ENCODE peak calls at places on chromosomes 6 and 20, in ten cellular contexts. One of them, this sample, is unnamed.
A peak's percentile ranks its signal among the peaks of the same experiment; 100 is the strongest.

GRCh38 chr20:24738981-24739633 is 210.0 kb upstream of the CST7 start:
- DNase-seq in heart left ventricle: no peak
- DNase-seq in HCT116: no peak
- DNase-seq in right lobe of liver: no peak
- DNase-seq in sigmoid colon: no peak
- DNase-seq in adrenal gland: no peak
- DNase-seq in endothelial cell of umbilical vein: no peak
- DNase-seq in breast epithelium: no peak
- DNase-seq in uterus: no peak
- DNase-seq in stomach: no peak
- DNase-seq in this sample: no peak

GRCh38 chr6:6684365-6684833 is 95.9 kb downstream of the LY86 start:
- DNase-seq in heart left ventricle: no peak
- DNase-seq in HCT116: no peak
- DNase-seq in right lobe of liver: peak; percentile 40
- DNase-seq in sigmoid colon: no peak
- DNase-seq in adrenal gland: no peak
- DNase-seq in endothelial cell of umbilical vein: no peak
- DNase-seq in breast epithelium: no peak
- DNase-seq in uterus: no peak
- DNase-seq in stomach: no peak
- DNase-seq in this sample: no peak

GRCh38 chr20:33352258-33353012 is 48.9 kb downstream of the CDK5RAP1 start:
- DNase-seq in heart left ventricle: no peak
- DNase-seq in HCT116: no peak
- DNase-seq in right lobe of liver: no peak
- DNase-seq in sigmoid colon: no peak
- DNase-seq in adrenal gland: no peak
- DNase-seq in endothelial cell of umbilical vein: no peak
- DNase-seq in breast epithelium: no peak
- DNase-seq in uterus: no peak
- DNase-seq in stomach: no peak
- DNase-seq in this sample: no peak

GRCh38 chr20:47708953-47709833 is 76.1 kb downstream of the SULF2 start:
- DNase-seq in heart left ventricle: no peak
- DNase-seq in HCT116: no peak
- DNase-seq in right lobe of liver: no peak
- DNase-seq in sigmoid colon: no peak
- DNase-seq in adrenal gland: no peak
- DNase-seq in endothelial cell of umbilical vein: no peak
- DNase-seq in breast epithelium: no peak
- DNase-seq in uterus: no peak
- DNase-seq in stomach: no peak
- DNase-seq in this sample: no peak

GRCh38 chr6:153121311-153121710 is 9.8 kb downstream of the RGS17 start:
- DNase-seq in heart left ventricle: no peak
- DNase-seq in HCT116: no peak
- DNase-seq in right lobe of liver: no peak
- DNase-seq in sigmoid colon: no peak
- DNase-seq in adrenal gland: no peak
- DNase-seq in endothelial cell of umbilical vein: no peak
- DNase-seq in breast epithelium: no peak
- DNase-seq in uterus: no peak
- DNase-seq in stomach: no peak
- DNase-seq in this sample: no peak

GRCh38 chr6:145829102-145829501 is 14.5 kb upstream of the FBXO30 start:
- DNase-seq in heart left ventricle: peak; percentile 6
- DNase-seq in HCT116: no peak
- DNase-seq in right lobe of liver: peak; percentile 83
- DNase-seq in sigmoid colon: no peak
- DNase-seq in adrenal gland: no peak
- DNase-seq in endothelial cell of umbilical vein: no peak
- DNase-seq in breast epithelium: no peak
- DNase-seq in uterus: no peak
- DNase-seq in stomach: no peak
- DNase-seq in this sample: no peak

GRCh38 chr20:33176101-33176500 is 8.1 kb downstream of the BPIFA2 start:
- DNase-seq in heart left ventricle: no peak
- DNase-seq in HCT116: no peak
- DNase-seq in right lobe of liver: no peak
- DNase-seq in sigmoid colon: no peak
- DNase-seq in adrenal gland: no peak
- DNase-seq in endothelial cell of umbilical vein: no peak
- DNase-seq in breast epithelium: no peak
- DNase-seq in uterus: no peak
- DNase-seq in stomach: no peak
- DNase-seq in this sample: no peak

GRCh38 chr20:5887386-5887785 is 62.9 kb downstream of the TRMT6 start:
- DNase-seq in heart left ventricle: no peak
- DNase-seq in HCT116: no peak
- DNase-seq in right lobe of liver: no peak
- DNase-seq in sigmoid colon: no peak
- DNase-seq in adrenal gland: no peak
- DNase-seq in endothelial cell of umbilical vein: no peak
- DNase-seq in breast epithelium: no peak
- DNase-seq in uterus: no peak
- DNase-seq in stomach: no peak
- DNase-seq in this sample: no peak

GRCh38 chr20:1341561-1342265 is 12.8 kb upstream of the SDCBP2 start:
- DNase-seq in heart left ventricle: no peak
- DNase-seq in HCT116: no peak
- DNase-seq in right lobe of liver: no peak
- DNase-seq in sigmoid colon: no peak
- DNase-seq in adrenal gland: no peak
- DNase-seq in endothelial cell of umbilical vein: peak; percentile 66
- DNase-seq in breast epithelium: no peak
- DNase-seq in uterus: no peak
- DNase-seq in stomach: no peak
- DNase-seq in this sample: no peak

GRCh38 chr20:10371467-10371866 is 62.6 kb downstream of the MKKS start:
- DNase-seq in heart left ventricle: no peak
- DNase-seq in HCT116: no peak
- DNase-seq in right lobe of liver: no peak
- DNase-seq in sigmoid colon: no peak
- DNase-seq in adrenal gland: no peak
- DNase-seq in endothelial cell of umbilical vein: no peak
- DNase-seq in breast epithelium: no peak
- DNase-seq in uterus: no peak
- DNase-seq in stomach: no peak
- DNase-seq in this sample: no peak

GRCh38 chr6:3490622-3490980 is 33.8 kb upstream of the SLC22A23 start:
- DNase-seq in heart left ventricle: no peak
- DNase-seq in HCT116: no peak
- DNase-seq in right lobe of liver: no peak
- DNase-seq in sigmoid colon: no peak
- DNase-seq in adrenal gland: no peak
- DNase-seq in endothelial cell of umbilical vein: no peak
- DNase-seq in breast epithelium: no peak
- DNase-seq in uterus: no peak
- DNase-seq in stomach: no peak
- DNase-seq in this sample: no peak

GRCh38 chr20:17895641-17896246 is 72.8 kb downstream of the SNX5 start:
- DNase-seq in heart left ventricle: peak; percentile 76
- DNase-seq in HCT116: no peak
- DNase-seq in right lobe of liver: no peak
- DNase-seq in sigmoid colon: peak; percentile 84
- DNase-seq in adrenal gland: peak; percentile 65
- DNase-seq in endothelial cell of umbilical vein: peak; percentile 73
- DNase-seq in breast epithelium: peak; percentile 69
- DNase-seq in uterus: peak; percentile 81
- DNase-seq in stomach: no peak
- DNase-seq in this sample: no peak

GRCh38 chr6:43877463-43878126 is 107.6 kb downstream of the VEGFA start:
- DNase-seq in heart left ventricle: no peak
- DNase-seq in HCT116: no peak
- DNase-seq in right lobe of liver: no peak
- DNase-seq in sigmoid colon: no peak
- DNase-seq in adrenal gland: no peak
- DNase-seq in endothelial cell of umbilical vein: no peak
- DNase-seq in breast epithelium: no peak
- DNase-seq in uterus: no peak
- DNase-seq in stomach: no peak
- DNase-seq in this sample: no peak

GRCh38 chr6:125794342-125795137 is 3.8 kb downstream of the NCOA7 start:
- DNase-seq in heart left ventricle: no peak
- DNase-seq in HCT116: no peak
- DNase-seq in right lobe of liver: no peak
- DNase-seq in sigmoid colon: no peak
- DNase-seq in adrenal gland: no peak
- DNase-seq in endothelial cell of umbilical vein: no peak
- DNase-seq in breast epithelium: no peak
- DNase-seq in uterus: no peak
- DNase-seq in stomach: no peak
- DNase-seq in this sample: no peak

GRCh38 chr6:108876929-108877775 is 28.9 kb downstream of the ARMC2 start:
- DNase-seq in heart left ventricle: peak; percentile 83
- DNase-seq in HCT116: no peak
- DNase-seq in right lobe of liver: no peak
- DNase-seq in sigmoid colon: peak; percentile 94
- DNase-seq in adrenal gland: peak; percentile 96
- DNase-seq in endothelial cell of umbilical vein: no peak
- DNase-seq in breast epithelium: peak; percentile 51
- DNase-seq in uterus: peak; percentile 77
- DNase-seq in stomach: peak; percentile 55
- DNase-seq in this sample: no peak

GRCh38 chr20:34532751-34533150 is 16.5 kb downstream of the DYNLRB1 start:
- DNase-seq in heart left ventricle: no peak
- DNase-seq in HCT116: no peak
- DNase-seq in right lobe of liver: peak; percentile 42
- DNase-seq in sigmoid colon: peak; percentile 37
- DNase-seq in adrenal gland: no peak
- DNase-seq in endothelial cell of umbilical vein: no peak
- DNase-seq in breast epithelium: no peak
- DNase-seq in uterus: no peak
- DNase-seq in stomach: no peak
- DNase-seq in this sample: no peak
- H3K36me3 ChIP-seq in heart left ventricle: peaks cover 89% of the 10 kb centered on the region
- H3K36me3 ChIP-seq in HCT116: peaks cover 14% of the 10 kb centered on the region
- H3K36me3 ChIP-seq in right lobe of liver: peaks cover 33% of the 10 kb centered on the region
- H3K36me3 ChIP-seq in sigmoid colon: peaks cover 75% of the 10 kb centered on the region
- H3K36me3 ChIP-seq in adrenal gland: peaks cover 77% of the 10 kb centered on the region
- H3K36me3 ChIP-seq in endothelial cell of umbilical vein: peaks cover 59% of the 10 kb centered on the region
- H3K36me3 ChIP-seq in breast epithelium: no peaks in the 10 kb centered on the region
- H3K36me3 ChIP-seq in uterus: no peaks in the 10 kb centered on the region
- H3K36me3 ChIP-seq in stomach: peaks cover 48% of the 10 kb centered on the region
- H3K36me3 ChIP-seq in this sample: peaks cover 53% of the 10 kb centered on the region

DNA sequence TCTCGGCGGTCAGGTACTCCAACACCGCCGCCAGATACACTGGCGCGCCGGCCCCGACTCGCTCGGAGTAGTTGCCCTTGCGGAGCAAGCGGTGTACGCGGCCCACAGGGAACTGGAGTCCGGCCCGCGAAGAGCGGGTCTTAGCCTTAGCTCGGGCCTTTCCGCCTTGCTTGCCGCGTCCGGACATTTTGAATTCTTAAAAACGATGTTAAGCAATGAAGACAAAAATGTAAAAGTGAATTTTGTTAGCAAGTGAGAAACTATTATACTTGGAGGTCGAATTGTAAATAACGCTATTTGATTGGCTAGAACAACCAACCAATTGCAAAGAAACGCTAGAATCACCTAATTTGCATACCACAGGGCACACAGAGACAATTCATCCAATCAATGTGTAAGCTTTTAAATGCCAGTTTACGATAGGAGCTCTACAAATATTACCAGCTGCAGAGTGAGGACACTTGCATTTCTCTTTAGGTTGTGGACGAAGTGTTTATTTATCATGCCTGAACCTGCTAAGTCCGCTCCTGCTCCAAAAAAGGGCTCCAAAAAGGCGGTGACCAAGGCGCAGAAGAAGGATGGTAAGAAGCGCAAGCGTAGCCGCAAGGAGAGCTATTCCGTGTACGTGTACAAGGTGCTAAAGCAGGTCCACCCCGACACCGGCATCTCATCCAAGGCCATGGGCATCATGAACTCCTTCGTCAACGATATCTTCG is 112.0 kb downstream of the HFE start:
- DNase-seq in heart left ventricle: peak; percentile 59
- DNase-seq in HCT116: peak; percentile 95
- DNase-seq in right lobe of liver: peak; percentile 80
- DNase-seq in sigmoid colon: peak; percentile 85
- DNase-seq in adrenal gland: peak; percentile 84
- DNase-seq in endothelial cell of umbilical vein: peak; percentile 98
- DNase-seq in breast epithelium: peak; percentile 68
- DNase-seq in uterus: peak; percentile 62
- DNase-seq in stomach: peak; percentile 68
- DNase-seq in this sample: no peak
- TF ChIP-seq POLR2A in heart left ventricle: peak; percentile 74
- TF ChIP-seq POLR2A in HCT116: peak; percentile 95
- TF ChIP-seq POLR2A in right lobe of liver: peak; percentile 90
- TF ChIP-seq POLR2A in sigmoid colon: peak; percentile 95
- TF ChIP-seq POLR2A in adrenal gland: peak; percentile 95
- TF ChIP-seq POLR2A in endothelial cell of umbilical vein: peak; percentile 92
- TF ChIP-seq POLR2A in breast epithelium: peak; percentile 41
- TF ChIP-seq POLR2A in uterus: peak; percentile 72
- TF ChIP-seq POLR2A in stomach: no peak
- TF ChIP-seq POLR2A in this sample: peak; percentile 95

DNA sequence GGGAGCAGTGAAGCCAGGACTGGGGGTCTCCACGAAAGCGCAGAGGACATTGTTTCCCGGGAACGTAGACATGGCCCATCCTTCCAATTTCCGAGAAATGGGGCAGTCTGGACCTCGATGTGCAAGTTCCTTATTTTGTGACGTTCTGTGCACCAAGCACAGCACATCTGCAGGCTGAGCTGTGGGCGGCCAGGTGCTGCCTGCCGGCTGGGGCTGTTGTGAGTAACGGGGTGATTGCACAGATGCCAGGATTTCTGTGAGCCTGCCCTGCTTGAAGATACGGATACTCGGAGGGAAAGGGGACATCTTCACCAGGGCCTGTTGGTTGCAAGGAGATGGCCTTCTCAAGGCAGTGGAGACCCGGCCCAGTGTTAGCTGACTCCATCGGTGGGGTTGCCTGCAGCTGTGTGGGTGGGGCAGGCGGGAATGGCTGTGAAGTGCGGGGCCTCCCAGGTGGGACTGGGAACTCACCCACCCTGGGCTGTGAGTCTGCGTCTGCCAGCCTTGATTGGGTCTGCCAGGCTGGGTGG is 27.6 kb downstream of the CDH4 start:
- DNase-seq in heart left ventricle: no peak
- DNase-seq in HCT116: no peak
- DNase-seq in right lobe of liver: no peak
- DNase-seq in sigmoid colon: no peak
- DNase-seq in adrenal gland: no peak
- DNase-seq in endothelial cell of umbilical vein: no peak
- DNase-seq in breast epithelium: no peak
- DNase-seq in uterus: no peak
- DNase-seq in stomach: no peak
- DNase-seq in this sample: no peak
- H3K9me3 ChIP-seq in heart left ventricle: no peaks in the 10 kb centered on the region
- H3K9me3 ChIP-seq in HCT116: peaks cover 32% of the 10 kb centered on the region
- H3K9me3 ChIP-seq in right lobe of liver: no peaks in the 10 kb centered on the region
- H3K9me3 ChIP-seq in sigmoid colon: no peaks in the 10 kb centered on the region
- H3K9me3 ChIP-seq in adrenal gland: no peaks in the 10 kb centered on the region
- H3K9me3 ChIP-seq in endothelial cell of umbilical vein: peaks cover 18% of the 10 kb centered on the region
- H3K9me3 ChIP-seq in breast epithelium: peaks cover 6% of the 10 kb centered on the region
- H3K9me3 ChIP-seq in uterus: no peaks in the 10 kb centered on the region
- H3K9me3 ChIP-seq in stomach: no peaks in the 10 kb centered on the region
- H3K9me3 ChIP-seq in this sample: no peaks in the 10 kb centered on the region

DNA sequence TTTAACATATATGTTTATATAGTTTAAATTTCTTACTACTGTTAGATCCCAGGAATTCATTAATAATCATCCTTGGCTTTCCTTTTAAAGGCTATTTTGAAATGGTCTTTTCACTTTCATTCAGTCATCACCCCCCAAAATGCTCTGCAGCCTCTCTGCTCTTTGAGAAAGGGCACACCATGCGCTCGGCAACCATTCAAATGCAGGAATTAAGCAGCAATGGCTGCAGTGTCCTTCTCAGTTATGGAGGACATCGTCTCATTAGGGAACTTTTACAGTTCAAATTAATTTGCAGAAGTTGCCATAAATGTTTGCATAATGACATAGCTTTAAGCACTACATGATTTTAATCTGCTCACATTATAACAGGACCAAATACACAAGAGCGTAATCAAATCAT is 6.3 kb downstream of the TUBB1 start:
- DNase-seq in heart left ventricle: no peak
- DNase-seq in HCT116: no peak
- DNase-seq in right lobe of liver: no peak
- DNase-seq in sigmoid colon: no peak
- DNase-seq in adrenal gland: no peak
- DNase-seq in endothelial cell of umbilical vein: no peak
- DNase-seq in breast epithelium: no peak
- DNase-seq in uterus: no peak
- DNase-seq in stomach: no peak
- DNase-seq in this sample: no peak
- H3K36me3 ChIP-seq in heart left ventricle: peaks cover 86% of the 10 kb centered on the region
- H3K36me3 ChIP-seq in HCT116: peaks cover 35% of the 10 kb centered on the region
- H3K36me3 ChIP-seq in right lobe of liver: peaks cover 24% of the 10 kb centered on the region
- H3K36me3 ChIP-seq in sigmoid colon: peaks cover 33% of the 10 kb centered on the region
- H3K36me3 ChIP-seq in adrenal gland: peaks cover 49% of the 10 kb centered on the region
- H3K36me3 ChIP-seq in endothelial cell of umbilical vein: peaks cover 18% of the 10 kb centered on the region
- H3K36me3 ChIP-seq in breast epithelium: no peaks in the 10 kb centered on the region
- H3K36me3 ChIP-seq in uterus: no peaks in the 10 kb centered on the region
- H3K36me3 ChIP-seq in stomach: peaks cover 32% of the 10 kb centered on the region
- H3K36me3 ChIP-seq in this sample: no peaks in the 10 kb centered on the region